ENCODE peak calls at places on chromosome 5, in eight cellular contexts. D is lower leg skin, M is GM12892, T is uterus, U is heart left ventricle, K is stomach, V is prostate gland, W is adrenal gland. N is an unnamed sample.

GRCh38 chr5:11955386-11955785 is 51.1 kb upstream of the CTNND2 start:
- DNase-seq in D (no peak), M (no peak), T (no peak), U (no peak), K (no peak), V (no peak), W (no peak), N (no peak)

GRCh38 chr5:171342362-171343111 is 33.5 kb downstream of the TLX3 start:
- DNase-seq in D (no peak), M (no peak), T (no peak), U (no peak), K (peak; percentile 40), V (no peak), W (peak; percentile 42), N (peak; percentile 46)

GRCh38 chr5:6721442-6721841 is 8.2 kb downstream of the TENT4A start:
- DNase-seq in D (no peak), M (no peak), T (no peak), U (no peak), K (no peak), V (no peak), W (no peak), N (no peak)

GRCh38 chr5:393846-394275 is 49.1 kb upstream of the EXOC3 start:
- DNase-seq in D (no peak), M (no peak), T (no peak), U (peak; percentile 20), K (no peak), V (peak; percentile 3), W (no peak), N (no peak)

GRCh38 chr5:159469496-159470370 is 139.4 kb upstream of the IL12B start:
- DNase-seq in D (no peak), M (no peak), T (no peak), U (no peak), K (no peak), V (peak; percentile 18), W (no peak), N (no peak)

GRCh38 chr5:168165221-168165965 is 126.1 kb upstream of the WWC1 start:
- DNase-seq in D (no peak), M (no peak), T (no peak), U (no peak), K (no peak), V (no peak), W (no peak), N (no peak)

GRCh38 chr5:72849546-72849945 is 33.1 kb downstream of the TNPO1 start:
- DNase-seq in D (no peak), M (no peak), T (no peak), U (no peak), K (no peak), V (no peak), W (no peak), N (no peak)

GRCh38 chr5:67773439-67773988 is 442.0 kb upstream of the PIK3R1 start:
- DNase-seq in D (no peak), M (no peak), T (no peak), U (no peak), K (no peak), V (no peak), W (no peak), N (no peak)

GRCh38 chr5:35618297-35618636 is 604 bp downstream of the SPEF2 start:
- DNase-seq in D (no peak), M (no peak), T (no peak), U (no peak), K (no peak), V (no peak), W (no peak), N (no peak)

GRCh38 chr5:38016835-38017234 is 177.0 kb upstream of the GDNF start:
- DNase-seq in D (no peak), M (no peak), T (no peak), U (no peak), K (no peak), V (no peak), W (no peak), N (no peak)

GRCh38 chr5:5891350-5891749 is 468.9 kb downstream of the ICE1 start:
- DNase-seq in D (no peak), M (no peak), T (no peak), U (no peak), K (no peak), V (no peak), W (no peak), N (no peak)

GRCh38 chr5:1515311-1515920 is 8.3 kb downstream of the LPCAT1 start:
- DNase-seq in D (no peak), M (no peak), T (peak; percentile 10), U (peak; percentile 51), K (peak; percentile 21), V (no peak), W (peak; percentile 8), N (no peak)

GRCh38 chr5:66440202-66440680 is 156.0 kb upstream of the MAST4 start:
- DNase-seq in D (peak; percentile 58), M (no peak), T (peak; percentile 62), U (no peak), K (no peak), V (no peak), W (peak; percentile 22), N (peak; percentile 12)

GRCh38 chr5:126339215-126339805 is 83.9 kb upstream of the GRAMD2B start:
- DNase-seq in D (peak; percentile 65), M (peak; percentile 22), T (peak; percentile 24), U (no peak), K (no peak), V (peak; percentile 75), W (peak; percentile 23), N (no peak)

GRCh38 chr5:68080282-68081050 is 135.1 kb upstream of the PIK3R1 start:
- DNase-seq in D (no peak), M (no peak), T (no peak), U (no peak), K (no peak), V (no peak), W (no peak), N (no peak)

GRCh38 chr5:109316631-109317030 is 93.1 kb downstream of the PJA2 start:
- DNase-seq in D (no peak), M (no peak), T (no peak), U (no peak), K (no peak), V (no peak), W (no peak), N (peak; percentile 49)

GRCh38 chr5:151082976-151083651 is 2.3 kb upstream of the TNIP1 start:
- DNase-seq in D (no peak), M (no peak), T (no peak), U (no peak), K (peak; percentile 69), V (no peak), W (no peak), N (no peak)

GRCh38 chr5:31220968-31221367 is 27.5 kb downstream of the CDH6 start:
- DNase-seq in D (no peak), M (no peak), T (no peak), U (no peak), K (peak; percentile 70), V (no peak), W (no peak), N (no peak)

GRCh38 chr5:35319231-35320002 is 89.1 kb upstream of the PRLR start:
- DNase-seq in D (peak; percentile 71), M (peak; percentile 5), T (peak; percentile 36), U (peak; percentile 60), K (peak; percentile 52), V (no peak), W (peak; percentile 67), N (no peak)

GRCh38 chr5:179257190-179257741 is 88.0 kb downstream of the ADAMTS2 start:
- DNase-seq in D (no peak), M (no peak), T (peak; percentile 56), U (peak; percentile 73), K (peak; percentile 16), V (no peak), W (no peak), N (no peak)

GRCh38 chr5:168612996-168613395 is 33.8 kb upstream of the PANK3 start:
- DNase-seq in D (no peak), M (no peak), T (no peak), U (no peak), K (no peak), V (no peak), W (peak; percentile 45), N (no peak)

GRCh38 chr5:150636391-150637244 is 3.8 kb upstream of the SYNPO start:
- DNase-seq in D (no peak), M (no peak), T (peak; percentile 71), U (peak; percentile 28), K (peak; percentile 86), V (peak; percentile 58), W (peak; percentile 93), N (no peak)

GRCh38 chr5:55712023-55712859 is at the start of gene SLC38A9:
- DNase-seq in D (peak; percentile 94), M (peak; percentile 80), T (peak; percentile 95), U (peak; percentile 97), K (peak; percentile 97), V (peak; percentile 94), W (peak; percentile 96), N (peak; percentile 80)
- TF ChIP-seq POLR2A in D (no peak), M (peak; percentile 78), T (no peak), U (no peak), K (no peak), V (peak; percentile 40), W (peak; percentile 42), N (peak; percentile 82)

DNA sequence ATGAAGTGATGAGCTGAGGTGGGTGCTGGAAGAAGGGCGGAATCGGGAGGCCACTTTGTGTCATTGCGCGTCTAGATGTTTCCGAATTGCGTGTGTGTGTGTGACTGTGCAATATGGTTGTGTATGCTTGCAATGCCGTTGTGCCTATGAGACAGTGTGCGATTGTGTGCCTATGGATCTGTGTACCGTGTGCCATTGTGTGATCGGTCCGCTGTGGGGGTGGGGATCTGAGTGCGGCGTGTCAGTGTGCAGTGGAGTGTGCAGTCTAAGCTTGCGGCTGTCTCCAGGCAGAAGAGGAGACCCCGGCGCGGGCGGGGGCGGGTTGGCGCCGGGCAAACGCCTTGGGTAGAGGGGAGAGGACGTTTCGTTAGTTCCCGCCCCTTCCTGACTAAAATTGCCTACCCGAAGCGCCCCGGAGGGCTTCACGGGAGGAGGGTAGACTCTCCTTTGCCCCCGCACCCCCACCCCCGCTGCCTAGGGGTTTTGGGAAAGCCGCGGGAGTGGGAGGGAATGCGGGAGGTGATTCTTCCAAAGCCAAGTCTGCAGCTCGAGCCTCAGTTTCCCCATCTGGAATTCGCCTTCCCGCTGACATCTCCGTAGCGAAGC is 24.2 kb downstream of the PCDHGC5 start:
- DNase-seq in D (no peak), M (no peak), T (peak; percentile 56), U (peak; percentile 66), K (no peak), V (peak; percentile 33), W (peak; percentile 77), N (no peak)
- TF ChIP-seq POLR2A in D (no peak), M (peak; percentile 5), T (peak; percentile 17), U (no peak), K (no peak), V (no peak), W (no peak), N (no peak)

DNA sequence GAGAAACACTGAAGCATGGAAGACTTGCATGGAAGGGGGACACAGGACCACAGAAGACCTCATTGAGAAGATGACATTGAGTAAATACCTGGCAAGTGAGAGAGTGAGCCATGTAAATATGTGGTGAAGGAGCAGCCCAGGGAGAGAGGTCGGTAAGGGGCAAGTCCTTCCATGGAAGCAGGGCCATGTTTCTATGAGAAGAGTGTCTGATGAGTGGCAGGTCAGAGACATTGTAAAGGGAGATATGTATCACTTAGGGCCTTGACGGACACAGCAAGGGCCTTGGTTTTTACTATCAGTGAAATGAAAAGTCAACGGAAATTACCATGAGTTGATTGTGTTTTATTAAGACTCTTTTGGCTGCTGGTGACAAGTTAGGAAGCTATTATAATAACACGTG is 336.4 kb downstream of the PLK2 start:
- DNase-seq in D (no peak), M (no peak), T (no peak), U (no peak), K (no peak), V (no peak), W (no peak), N (no peak)
- TF ChIP-seq POLR2A in D (no peak), M (no peak), T (no peak), U (no peak), K (no peak), V (no peak), W (no peak), N (no peak)

GRCh38 chr5:172622091-172623046 is 18.7 kb upstream of the NEURL1B start:
- DNase-seq in D (no peak), M (no peak), T (peak; percentile 14), U (no peak), K (no peak), V (no peak), W (no peak), N (no peak)
- TF ChIP-seq POLR2A in D (no peak), M (no peak), T (no peak), U (no peak), K (no peak), V (no peak), W (no peak), N (no peak)

N was measured in H54.